ENCODE peak calls at places on chromosome 4, in nine cellular contexts. F is iris pigment epithelial cell; P is endothelial cell; X is CD4-positive, CD25-positive, alpha-beta regulatory T cell; Y is colonic mucosa; R is cardiac fibroblast; J is NCI-H460; B is AG08396; L is neuronal stem cell. A is an unnamed sample.

GRCh38 chr4:88976514-88977035 is 80.4 kb downstream of the FAM13A start:
- DNase-seq in L (no peak), F (no peak), R (no peak), P (no peak), X (no peak), B (no peak), J (no peak), Y (no peak), A (no peak)

GRCh38 chr4:107913283-107913899 is 18.0 kb upstream of the CYP2U1 start:
- DNase-seq in L (peak; percentile 66), B (peak; percentile 48), P (peak; percentile 64), R (peak; percentile 87), X (peak; percentile 64), Y (peak; percentile 58), F (peak; percentile 73), J (peak; percentile 49), A (peak; percentile 50)

GRCh38 chr4:169175035-169175434 is 95.7 kb downstream of the SH3RF1 start:
- DNase-seq in X (no peak), L (no peak), F (no peak), J (no peak), R (no peak), B (no peak), P (no peak), Y (no peak), A (no peak)

GRCh38 chr4:42954925-42955669 is 62.6 kb downstream of the GRXCR1 start:
- DNase-seq in J (no peak), F (no peak), P (no peak), B (no peak), R (no peak), Y (no peak), L (no peak), X (no peak), A (no peak)

GRCh38 chr4:7607156-7607910 is 172.6 kb upstream of the PSAPL1 start:
- DNase-seq in B (peak; percentile 27), P (no peak), L (no peak), Y (no peak), R (no peak), F (peak; percentile 6), J (no peak), X (no peak), A (no peak)

GRCh38 chr4:185317880-185318279 is 77.8 kb downstream of the LRP2BP start:
- DNase-seq in B (no peak), Y (no peak), J (no peak), L (no peak), P (no peak), X (no peak), R (no peak), F (no peak), A (no peak)

GRCh38 chr4:182085051-182085480 is 158.1 kb upstream of the TENM3 start:
- DNase-seq in P (no peak), B (no peak), X (no peak), R (peak; percentile 5), J (no peak), F (peak; percentile 32), Y (no peak), L (no peak), A (no peak)

GRCh38 chr4:30720021-30720655 is at the start of gene PCDH7:
- DNase-seq in X (no peak), R (peak; percentile 58), B (peak; percentile 25), J (no peak), P (peak; percentile 26), L (peak; percentile 54), Y (peak; percentile 30), F (peak; percentile 73), A (peak; percentile 44)

GRCh38 chr4:126664839-126665238 is 967.9 kb upstream of the INTU start:
- DNase-seq in R (no peak), L (no peak), Y (no peak), J (no peak), B (no peak), X (no peak), F (no peak), P (no peak), A (no peak)

GRCh38 chr4:142549248-142549647 is 296.9 kb downstream of the INPP4B start:
- DNase-seq in B (no peak), X (no peak), Y (no peak), J (no peak), R (no peak), F (no peak), L (no peak), P (no peak), A (no peak)

GRCh38 chr4:212438-213174 is 88.3 kb downstream of the ZNF718 start:
- DNase-seq in F (peak; percentile 97), R (peak; percentile 92), J (no peak), X (no peak), B (peak; percentile 91), L (peak; percentile 75), Y (peak; percentile 25), P (peak; percentile 82), A (peak; percentile 94)

GRCh38 chr4:33709247-33709646 is 2535.1 kb downstream of the ARAP2 start:
- DNase-seq in X (no peak), P (no peak), F (peak; percentile 73), L (no peak), J (no peak), R (peak; percentile 95), B (no peak), Y (no peak), A (no peak)

GRCh38 chr4:148443550-148444295 is 1.5 kb upstream of the NR3C2 start:
- DNase-seq in J (no peak), X (peak; percentile 38), L (peak; percentile 29), Y (peak; percentile 50), P (peak; percentile 26), R (peak; percentile 27), F (peak; percentile 4), B (peak; percentile 30), A (peak; percentile 26)

GRCh38 chr4:37561803-37562207 is 124.4 kb downstream of the RELL1 start:
- DNase-seq in L (no peak), F (peak; percentile 46), P (no peak), B (no peak), R (peak; percentile 78), X (no peak), Y (no peak), J (no peak), A (no peak)

GRCh38 chr4:37002625-37003024 is 241.9 kb upstream of the NWD2 start:
- DNase-seq in F (no peak), P (no peak), L (no peak), X (no peak), R (no peak), Y (no peak), J (no peak), B (no peak), A (no peak)

GRCh38 chr4:71126719-71127118 is 133.3 kb downstream of the DCK start:
- DNase-seq in R (peak; percentile 89), Y (no peak), X (no peak), L (no peak), B (peak; percentile 69), J (no peak), F (peak; percentile 89), P (no peak), A (no peak)

A was measured in WERI-Rb-1.